ENCODE peak calls at places on chromosomes 1 and 21, in nine cellular contexts. One of them, this sample, is unnamed.

GRCh38 chr1:55040083-55040952 is 970 bp downstream of the PCSK9 start:
- DNase-seq in upper lobe of right lung: no peak
- DNase-seq in IMR-90: no peak
- DNase-seq in MM.1S: no peak
- DNase-seq in A549: no peak
- DNase-seq in CD8-positive, alpha-beta T cell: no peak
- DNase-seq in AG10803: no peak
- DNase-seq in Peyer's patch: no peak
- DNase-seq in AG04450: no peak
- DNase-seq in this sample: no peak

GRCh38 chr1:232968965-232969364 is 18.6 kb downstream of the NTPCR start:
- DNase-seq in upper lobe of right lung: no peak
- DNase-seq in IMR-90: peak
- DNase-seq in MM.1S: no peak
- DNase-seq in A549: no peak
- DNase-seq in CD8-positive, alpha-beta T cell: no peak
- DNase-seq in AG10803: peak
- DNase-seq in Peyer's patch: no peak
- DNase-seq in AG04450: no peak
- DNase-seq in this sample: peak

GRCh38 chr1:21942464-21942863 is 5.4 kb upstream of the HSPG2 start:
- DNase-seq in upper lobe of right lung: no peak
- DNase-seq in IMR-90: no peak
- DNase-seq in MM.1S: no peak
- DNase-seq in A549: no peak
- DNase-seq in CD8-positive, alpha-beta T cell: no peak
- DNase-seq in AG10803: no peak
- DNase-seq in Peyer's patch: no peak
- DNase-seq in AG04450: no peak
- DNase-seq in this sample: no peak

GRCh38 chr1:232477728-232478127 is 152.2 kb downstream of the SIPA1L2 start:
- DNase-seq in upper lobe of right lung: no peak
- DNase-seq in IMR-90: peak
- DNase-seq in MM.1S: no peak
- DNase-seq in A549: no peak
- DNase-seq in CD8-positive, alpha-beta T cell: no peak
- DNase-seq in AG10803: peak
- DNase-seq in Peyer's patch: no peak
- DNase-seq in AG04450: peak
- DNase-seq in this sample: peak

GRCh38 chr1:36956570-36956969 is 77.7 kb downstream of the GRIK3 start:
- DNase-seq in upper lobe of right lung: no peak
- DNase-seq in IMR-90: no peak
- DNase-seq in MM.1S: no peak
- DNase-seq in A549: no peak
- DNase-seq in CD8-positive, alpha-beta T cell: no peak
- DNase-seq in AG10803: no peak
- DNase-seq in Peyer's patch: no peak
- DNase-seq in AG04450: no peak
- DNase-seq in this sample: no peak

GRCh38 chr1:8889925-8890785 is 11.7 kb upstream of the ENO1 start:
- DNase-seq in upper lobe of right lung: peak
- DNase-seq in IMR-90: peak
- DNase-seq in MM.1S: no peak
- DNase-seq in A549: peak
- DNase-seq in CD8-positive, alpha-beta T cell: no peak
- DNase-seq in AG10803: peak
- DNase-seq in Peyer's patch: peak
- DNase-seq in AG04450: no peak
- DNase-seq in this sample: peak

GRCh38 chr1:115170396-115170795 is 81.1 kb upstream of the TSPAN2 start:
- DNase-seq in upper lobe of right lung: no peak
- DNase-seq in IMR-90: no peak
- DNase-seq in MM.1S: no peak
- DNase-seq in A549: no peak
- DNase-seq in CD8-positive, alpha-beta T cell: no peak
- DNase-seq in AG10803: no peak
- DNase-seq in Peyer's patch: no peak
- DNase-seq in AG04450: no peak
- DNase-seq in this sample: peak

GRCh38 chr1:184085667-184086066 is 34.1 kb downstream of the TSEN15 start:
- DNase-seq in upper lobe of right lung: no peak
- DNase-seq in IMR-90: no peak
- DNase-seq in MM.1S: no peak
- DNase-seq in A549: no peak
- DNase-seq in CD8-positive, alpha-beta T cell: no peak
- DNase-seq in AG10803: no peak
- DNase-seq in Peyer's patch: no peak
- DNase-seq in AG04450: no peak
- DNase-seq in this sample: no peak

GRCh38 chr21:36725793-36726386 is 27.0 kb downstream of the SIM2 start:
- DNase-seq in upper lobe of right lung: peak
- DNase-seq in IMR-90: no peak
- DNase-seq in MM.1S: no peak
- DNase-seq in A549: no peak
- DNase-seq in CD8-positive, alpha-beta T cell: no peak
- DNase-seq in AG10803: no peak
- DNase-seq in Peyer's patch: peak
- DNase-seq in AG04450: no peak
- DNase-seq in this sample: no peak

GRCh38 chr1:203461717-203462116 is 13.9 kb upstream of the PRELP start:
- DNase-seq in upper lobe of right lung: no peak
- DNase-seq in IMR-90: no peak
- DNase-seq in MM.1S: peak
- DNase-seq in A549: no peak
- DNase-seq in CD8-positive, alpha-beta T cell: no peak
- DNase-seq in AG10803: no peak
- DNase-seq in Peyer's patch: no peak
- DNase-seq in AG04450: no peak
- DNase-seq in this sample: no peak

GRCh38 chr21:37514038-37514665 is 147.6 kb downstream of the DYRK1A start:
- DNase-seq in upper lobe of right lung: no peak
- DNase-seq in IMR-90: no peak
- DNase-seq in MM.1S: no peak
- DNase-seq in A549: no peak
- DNase-seq in CD8-positive, alpha-beta T cell: no peak
- DNase-seq in AG10803: no peak
- DNase-seq in Peyer's patch: no peak
- DNase-seq in AG04450: no peak
- DNase-seq in this sample: no peak

GRCh38 chr1:180020017-180020416 is 65.4 kb downstream of the CEP350 start:
- DNase-seq in upper lobe of right lung: no peak
- DNase-seq in IMR-90: no peak
- DNase-seq in MM.1S: no peak
- DNase-seq in A549: no peak
- DNase-seq in CD8-positive, alpha-beta T cell: no peak
- DNase-seq in AG10803: no peak
- DNase-seq in Peyer's patch: no peak
- DNase-seq in AG04450: no peak
- DNase-seq in this sample: no peak

GRCh38 chr1:207875532-207875931 is 35.4 kb downstream of the CD34 start:
- DNase-seq in upper lobe of right lung: no peak
- DNase-seq in IMR-90: no peak
- DNase-seq in MM.1S: no peak
- DNase-seq in A549: no peak
- DNase-seq in CD8-positive, alpha-beta T cell: no peak
- DNase-seq in AG10803: no peak
- DNase-seq in Peyer's patch: no peak
- DNase-seq in AG04450: no peak
- DNase-seq in this sample: no peak
- TF ChIP-seq CTCF in upper lobe of right lung: no peak
- TF ChIP-seq CTCF in IMR-90: no peak
- TF ChIP-seq CTCF in MM.1S: no peak
- TF ChIP-seq CTCF in A549: no peak
- TF ChIP-seq CTCF in CD8-positive, alpha-beta T cell: no peak
- TF ChIP-seq CTCF in AG10803: no peak
- TF ChIP-seq CTCF in Peyer's patch: no peak
- TF ChIP-seq CTCF in AG04450: no peak
- TF ChIP-seq CTCF in this sample: no peak

GRCh38 chr1:211632808-211633522 is 42.5 kb downstream of the NEK2 start:
- DNase-seq in upper lobe of right lung: no peak
- DNase-seq in IMR-90: peak
- DNase-seq in MM.1S: no peak
- DNase-seq in A549: no peak
- DNase-seq in CD8-positive, alpha-beta T cell: no peak
- DNase-seq in AG10803: peak
- DNase-seq in Peyer's patch: no peak
- DNase-seq in AG04450: peak
- DNase-seq in this sample: peak

GRCh38 chr1:211632117-211632807 is 43.2 kb downstream of the NEK2 start:
- DNase-seq in upper lobe of right lung: no peak
- DNase-seq in IMR-90: no peak
- DNase-seq in MM.1S: no peak
- DNase-seq in A549: no peak
- DNase-seq in CD8-positive, alpha-beta T cell: no peak
- DNase-seq in AG10803: no peak
- DNase-seq in Peyer's patch: no peak
- DNase-seq in AG04450: no peak
- DNase-seq in this sample: no peak

GRCh38 chr1:211634931-211635330 is 40.5 kb downstream of the NEK2 start:
- DNase-seq in upper lobe of right lung: peak
- DNase-seq in IMR-90: no peak
- DNase-seq in MM.1S: no peak
- DNase-seq in A549: no peak
- DNase-seq in CD8-positive, alpha-beta T cell: no peak
- DNase-seq in AG10803: no peak
- DNase-seq in Peyer's patch: no peak
- DNase-seq in AG04450: no peak
- DNase-seq in this sample: no peak

GRCh38 chr1:211634461-211634860 is 41.0 kb downstream of the NEK2 start:
- DNase-seq in upper lobe of right lung: peak
- DNase-seq in IMR-90: no peak
- DNase-seq in MM.1S: no peak
- DNase-seq in A549: no peak
- DNase-seq in CD8-positive, alpha-beta T cell: no peak
- DNase-seq in AG10803: no peak
- DNase-seq in Peyer's patch: peak
- DNase-seq in AG04450: no peak
- DNase-seq in this sample: no peak

DNA sequence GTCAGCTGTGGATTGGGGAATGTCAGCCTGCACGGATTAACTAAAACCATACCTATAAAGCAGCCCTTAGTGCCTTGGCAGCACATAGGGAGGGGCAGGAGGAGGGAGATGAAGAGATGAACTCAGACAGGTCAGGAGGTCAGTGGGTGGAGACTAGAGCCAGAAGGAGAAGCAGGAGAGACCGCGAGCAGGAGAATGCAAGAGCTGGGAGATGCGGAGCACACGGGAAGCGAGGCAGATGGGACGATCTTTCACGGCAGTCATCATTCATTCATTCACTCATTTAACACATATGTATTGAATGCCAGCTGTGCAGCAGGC is 41.9 kb downstream of the NEK2 start:
- DNase-seq in upper lobe of right lung: no peak
- DNase-seq in IMR-90: no peak
- DNase-seq in MM.1S: no peak
- DNase-seq in A549: no peak
- DNase-seq in CD8-positive, alpha-beta T cell: no peak
- DNase-seq in AG10803: no peak
- DNase-seq in Peyer's patch: peak
- DNase-seq in AG04450: no peak
- DNase-seq in this sample: no peak
- H3K4me3 ChIP-seq in upper lobe of right lung: no peak
- H3K4me3 ChIP-seq in IMR-90: no peak
- H3K4me3 ChIP-seq in MM.1S: no peak
- H3K4me3 ChIP-seq in A549: no peak
- H3K4me3 ChIP-seq in CD8-positive, alpha-beta T cell: no peak
- H3K4me3 ChIP-seq in AG10803: no peak
- H3K4me3 ChIP-seq in Peyer's patch: no peak
- H3K4me3 ChIP-seq in AG04450: no peak
- H3K4me3 ChIP-seq in this sample: no peak

DNA sequence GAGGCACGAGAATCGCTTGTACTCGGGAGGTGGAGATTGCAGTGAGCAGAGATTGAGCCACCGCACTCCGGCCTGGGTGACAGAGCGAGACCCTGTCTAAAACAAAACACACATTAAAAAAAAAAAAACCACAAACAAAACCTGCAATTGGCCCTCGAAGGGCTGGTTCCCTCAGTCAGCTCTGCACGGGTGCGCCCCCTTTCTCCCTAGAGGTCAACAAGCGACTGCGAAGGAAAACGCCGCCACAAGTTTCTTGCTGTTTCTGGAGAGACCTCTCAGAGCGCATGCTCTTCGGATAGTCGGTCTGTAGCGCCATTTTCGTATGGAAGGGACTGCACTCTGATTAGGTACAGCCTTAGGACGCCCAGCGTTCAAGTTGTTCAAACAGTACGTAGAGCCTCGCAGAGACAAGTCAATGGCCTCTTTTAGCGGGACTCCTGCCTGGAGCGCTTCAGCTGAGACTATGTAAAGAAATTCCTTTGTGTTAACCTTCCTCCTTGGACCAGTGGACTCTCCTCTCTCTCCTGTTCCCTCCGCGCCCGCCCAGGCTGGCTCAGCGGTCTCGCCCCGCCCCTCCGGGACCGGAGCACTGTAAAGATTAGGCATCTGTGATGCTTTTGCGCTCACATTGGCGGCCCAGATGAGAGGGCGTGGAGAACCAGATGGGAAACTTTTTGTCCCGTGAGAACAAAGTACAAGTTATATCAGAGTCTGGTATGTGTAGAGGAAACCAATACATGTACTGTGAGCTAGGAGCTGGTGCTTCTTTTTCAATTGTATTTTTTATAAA is 1.0 kb upstream of the CDC14A start:
- DNase-seq in upper lobe of right lung: peak
- DNase-seq in IMR-90: peak
- DNase-seq in MM.1S: peak
- DNase-seq in A549: peak
- DNase-seq in CD8-positive, alpha-beta T cell: peak
- DNase-seq in AG10803: peak
- DNase-seq in Peyer's patch: peak
- DNase-seq in AG04450: peak
- DNase-seq in this sample: peak
- TF ChIP-seq CTCF in upper lobe of right lung: peak
- TF ChIP-seq CTCF in IMR-90: no peak
- TF ChIP-seq CTCF in MM.1S: peak
- TF ChIP-seq CTCF in A549: peak
- TF ChIP-seq CTCF in CD8-positive, alpha-beta T cell: no peak
- TF ChIP-seq CTCF in AG10803: peak
- TF ChIP-seq CTCF in Peyer's patch: peak
- TF ChIP-seq CTCF in AG04450: peak
- TF ChIP-seq CTCF in this sample: peak

DNA sequence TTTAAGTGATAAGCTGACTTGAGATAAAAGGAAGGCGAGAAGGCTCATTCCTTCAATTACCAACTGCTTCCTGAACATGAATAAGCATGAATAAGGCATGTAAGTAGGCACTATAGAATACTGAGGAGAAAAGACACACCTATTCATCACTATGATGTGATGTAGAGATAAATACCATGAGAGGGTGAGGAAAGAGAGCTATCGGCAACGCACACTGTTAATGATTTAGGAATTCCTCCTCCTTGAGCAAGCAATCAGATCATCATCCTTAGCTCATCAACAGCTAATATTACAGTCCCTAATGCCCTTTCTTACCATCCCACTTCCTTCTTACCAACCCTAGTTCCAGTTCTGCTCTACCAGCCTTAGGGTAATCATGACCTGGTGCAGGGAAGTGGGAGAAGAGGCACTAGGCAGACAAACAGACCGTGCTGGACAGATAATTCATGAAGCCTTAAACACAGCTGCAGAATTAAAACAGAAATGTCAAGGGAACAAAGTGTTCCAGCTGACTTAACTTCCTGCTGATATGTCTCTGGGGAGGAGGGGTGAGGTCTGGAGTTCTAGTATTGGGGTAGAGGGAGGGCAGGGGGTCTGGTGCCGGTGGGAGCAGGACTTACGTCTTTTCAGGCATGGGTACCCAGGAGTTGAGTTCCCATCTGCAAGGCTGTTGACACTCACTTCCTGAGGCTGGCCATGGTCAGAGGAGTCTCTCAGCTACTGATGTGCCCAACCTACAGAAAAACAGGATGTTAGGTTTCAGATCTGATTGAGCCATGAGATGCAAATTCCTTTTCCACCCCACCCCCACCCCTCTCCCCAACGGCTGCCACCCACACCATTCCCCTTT is 12.7 kb upstream of the RCSD1 start:
- DNase-seq in upper lobe of right lung: no peak
- DNase-seq in IMR-90: peak
- DNase-seq in MM.1S: peak
- DNase-seq in A549: peak
- DNase-seq in CD8-positive, alpha-beta T cell: peak
- DNase-seq in AG10803: peak
- DNase-seq in Peyer's patch: peak
- DNase-seq in AG04450: no peak
- DNase-seq in this sample: no peak
- H3K4me3 ChIP-seq in upper lobe of right lung: peak
- H3K4me3 ChIP-seq in IMR-90: no peak
- H3K4me3 ChIP-seq in MM.1S: peak
- H3K4me3 ChIP-seq in A549: no peak
- H3K4me3 ChIP-seq in CD8-positive, alpha-beta T cell: peak
- H3K4me3 ChIP-seq in AG10803: no peak
- H3K4me3 ChIP-seq in Peyer's patch: peak
- H3K4me3 ChIP-seq in AG04450: no peak
- H3K4me3 ChIP-seq in this sample: no peak